ENCODE peak calls at places on chromosomes 12 and 14, in nine cellular contexts. Q is endodermal cell; V is uterus; Y is CD4-positive, alpha-beta T cell; D is MCF 10A; G is AG09319; E is AG09309; I is mucosa of descending colon; H is GM23338. A is an unnamed sample.

GRCh38 chr12:11630046-11630706 is 19.3 kb upstream of the ETV6 start:
- DNase-seq in Q (no peak), V (no peak), Y (no peak), D (no peak), G (no peak), E (no peak), I (no peak), H (no peak), A (peak; percentile 33)

GRCh38 chr12:54998958-54999510 is 14.5 kb upstream of the TESPA1 start:
- DNase-seq in Q (no peak), V (no peak), Y (no peak), D (no peak), G (no peak), E (no peak), I (no peak), H (no peak), A (no peak)

GRCh38 chr14:61129168-61129745 is 148.2 kb downstream of the SLC38A6 start:
- DNase-seq in Q (no peak), V (no peak), Y (no peak), D (no peak), G (no peak), E (no peak), I (no peak), H (no peak), A (no peak)

GRCh38 chr12:47509398-47509851 is 196.4 kb downstream of the RPAP3 start:
- DNase-seq in Q (no peak), V (no peak), Y (no peak), D (peak; percentile 3), G (peak; percentile 62), E (peak; percentile 89), I (no peak), H (no peak), A (no peak)

GRCh38 chr12:14833952-14834351 is 9.4 kb downstream of the ART4 start:
- DNase-seq in Q (no peak), V (no peak), Y (no peak), D (peak; percentile 27), G (no peak), E (no peak), I (no peak), H (no peak), A (no peak)

GRCh38 chr14:93811020-93811419 is 22.7 kb upstream of the PRIMA1 start:
- DNase-seq in Q (no peak), V (no peak), Y (no peak), D (no peak), G (no peak), E (no peak), I (no peak), H (no peak), A (no peak)

GRCh38 chr12:120206228-120206627 is 5.3 kb upstream of the RPLP0 start:
- DNase-seq in Q (no peak), V (no peak), Y (no peak), D (no peak), G (no peak), E (no peak), I (peak; percentile 23), H (no peak), A (no peak)

GRCh38 chr12:64612843-64613242 is 2.5 kb downstream of the RASSF3 start:
- DNase-seq in Q (no peak), V (no peak), Y (no peak), D (no peak), G (no peak), E (no peak), I (no peak), H (no peak), A (no peak)

GRCh38 chr14:64610049-64610746 is 60.4 kb downstream of the PPP1R36 start:
- DNase-seq in Q (peak; percentile 55), V (no peak), Y (no peak), D (no peak), G (no peak), E (no peak), I (no peak), H (no peak), A (no peak)

GRCh38 chr14:44847910-44848309 is 113.8 kb downstream of the KLHL28 start:
- DNase-seq in Q (no peak), V (no peak), Y (no peak), D (no peak), G (no peak), E (peak; percentile 29), I (no peak), H (no peak), A (no peak)

GRCh38 chr14:73965206-73965605 is 15.1 kb downstream of the COQ6 start:
- DNase-seq in Q (no peak), V (no peak), Y (no peak), D (no peak), G (no peak), E (no peak), I (no peak), H (no peak), A (no peak)

GRCh38 chr12:52075409-52075724 is 4.1 kb upstream of the SMIM41 start:
- DNase-seq in Q (no peak), V (no peak), Y (no peak), D (no peak), G (no peak), E (no peak), I (no peak), H (no peak), A (no peak)

GRCh38 chr12:131529196-131530040 is 181.5 kb upstream of the SFSWAP start:
- DNase-seq in Q (no peak), V (no peak), Y (no peak), D (no peak), G (no peak), E (no peak), I (no peak), H (no peak), A (no peak)

GRCh38 chr14:100407376-100408102 is 84.4 kb downstream of the SLC25A47 start:
- DNase-seq in Q (no peak), V (no peak), Y (no peak), D (no peak), G (no peak), E (no peak), I (no peak), H (no peak), A (no peak)

GRCh38 chr14:64464695-64465094 is 604 bp upstream of the AKAP5 start:
- DNase-seq in Q (peak; percentile 71), V (no peak), Y (no peak), D (peak; percentile 3), G (no peak), E (no peak), I (no peak), H (peak; percentile 54), A (no peak)

GRCh38 chr12:21607701-21608100 is 3.1 kb upstream of the GYS2 start:
- DNase-seq in Q (no peak), V (no peak), Y (no peak), D (peak; percentile 26), G (peak; percentile 19), E (peak; percentile 7), I (no peak), H (peak; percentile 31), A (no peak)

GRCh38 chr12:80277732-80278131 is 166.3 kb upstream of the PTPRQ start:
- DNase-seq in Q (no peak), V (no peak), Y (no peak), D (no peak), G (no peak), E (no peak), I (no peak), H (no peak), A (no peak)

GRCh38 chr14:66152269-66152668 is 333.9 kb upstream of the CCDC196 start:
- DNase-seq in Q (no peak), V (no peak), Y (no peak), D (no peak), G (no peak), E (no peak), I (no peak), H (no peak), A (no peak)
- TF ChIP-seq CTCF in Q (no peak), V (no peak), Y (no peak), D (no peak), G (no peak), E (no peak), I (no peak), H (no peak), A (no peak)

DNA sequence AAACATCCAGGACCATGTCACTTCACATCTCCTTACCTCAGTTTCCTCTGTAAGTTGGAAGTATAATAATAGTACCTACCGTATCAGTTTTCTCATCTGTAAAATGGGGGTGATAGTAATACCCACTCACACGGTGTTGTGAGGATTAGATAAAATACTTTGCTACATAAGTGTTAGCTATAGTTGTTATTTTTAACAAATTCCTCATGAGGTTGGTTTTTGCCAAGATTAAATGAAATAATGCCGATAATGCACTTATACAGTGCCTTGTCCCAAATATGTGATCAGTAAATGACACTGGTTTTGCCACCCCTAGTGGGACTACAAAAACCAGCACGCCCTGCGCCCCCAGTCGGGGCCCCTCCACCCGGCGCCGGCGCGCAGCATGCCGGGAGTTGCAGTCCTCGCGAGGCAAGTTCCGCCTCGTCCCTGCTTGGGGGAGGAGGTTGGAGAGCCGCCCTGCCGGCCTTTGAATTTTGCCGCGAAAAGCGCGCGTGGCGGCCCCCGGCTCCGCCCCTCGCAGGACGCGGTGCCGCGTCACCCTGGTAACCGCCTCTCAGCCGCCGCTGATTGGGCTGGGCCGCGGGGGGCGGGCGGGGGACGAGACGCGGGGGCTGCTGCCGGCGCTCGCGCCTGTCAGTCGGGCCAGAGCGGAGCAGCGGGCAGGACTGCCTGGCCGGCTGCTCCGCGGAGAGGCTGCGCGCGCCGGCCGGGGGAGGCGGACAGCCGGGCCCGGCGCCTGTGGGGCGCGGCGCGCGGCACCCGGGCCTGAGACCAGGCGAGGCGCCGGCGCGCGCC is at the start of gene FAM222A:
- DNase-seq in Q (peak; percentile 100), V (peak; percentile 96), Y (peak; percentile 99), D (peak; percentile 91), G (peak; percentile 86), E (peak; percentile 71), I (peak; percentile 97), H (peak; percentile 96), A (peak; percentile 99)
- TF ChIP-seq CTCF in Q (peak; percentile 38), V (peak; percentile 42), Y (no peak), D (no peak), G (no peak), E (no peak), I (no peak), H (no peak), A (peak; percentile 19)

GRCh38 chr12:94429633-94430032 is 30.0 kb downstream of the CEP83 start:
- DNase-seq in Q (peak; percentile 78), V (no peak), Y (no peak), D (no peak), G (no peak), E (no peak), I (no peak), H (peak; percentile 44), A (no peak)
- TF ChIP-seq CTCF in Q (peak; percentile 61), V (no peak), Y (no peak), D (no peak), G (no peak), E (peak; percentile 3), I (no peak), H (peak; percentile 54), A (no peak)

GRCh38 chr12:49368240-49368600 is 958 bp downstream of the SPATS2 start:
- DNase-seq in Q (no peak), V (no peak), Y (no peak), D (no peak), G (no peak), E (no peak), I (no peak), H (no peak), A (no peak)
- TF ChIP-seq CTCF in Q (no peak), V (no peak), Y (no peak), D (no peak), G (no peak), E (no peak), I (no peak), H (no peak), A (no peak)

A was measured in glutamatergic neuron.